ENCODE peak calls at places on chromosomes 5 and 9, in ten cellular contexts. R is heart right ventricle; L is uterus; A is GM12865; B is GM23338; Y is BJ; Q is LNCaP clone FGC; P is NB4; N is CD8-positive, alpha-beta T cell; X is left ventricle myocardium inferior. E is an unnamed sample.

GRCh38 chr5:176402684-176403083 is 13.7 kb downstream of the CLTB start:
- DNase-seq in R (no peak), L (no peak), A (no peak), B (no peak), Y (no peak), Q (no peak), P (no peak), N (no peak), X (peak; percentile 38), E (no peak)

GRCh38 chr5:73957397-73958001 is 331.5 kb downstream of the ARHGEF28 start:
- DNase-seq in R (no peak), L (no peak), A (no peak), B (no peak), Y (no peak), Q (no peak), P (no peak), N (no peak), X (no peak), E (peak; percentile 87)

GRCh38 chr5:35125746-35126145 is 78.0 kb upstream of the AGXT2 start:
- DNase-seq in R (no peak), L (no peak), A (no peak), B (no peak), Y (no peak), Q (no peak), P (no peak), N (no peak), X (no peak), E (no peak)

GRCh38 chr5:71533614-71534013 is 53.5 kb upstream of the MCCC2 start:
- DNase-seq in R (no peak), L (no peak), A (peak; percentile 57), B (no peak), Y (no peak), Q (peak; percentile 11), P (peak; percentile 31), N (no peak), X (no peak), E (no peak)

GRCh38 chr5:53891159-53891558 is 330.7 kb downstream of the NDUFS4 start:
- DNase-seq in R (no peak), L (no peak), A (no peak), B (no peak), Y (no peak), Q (no peak), P (no peak), N (no peak), X (no peak), E (no peak)

GRCh38 chr5:2750026-2750757 is 1.3 kb downstream of the IRX2 start:
- DNase-seq in R (no peak), L (no peak), A (no peak), B (peak; percentile 93), Y (no peak), Q (no peak), P (no peak), N (no peak), X (no peak), E (no peak)

GRCh38 chr5:37836173-37837100 is 3.4 kb downstream of the GDNF start:
- DNase-seq in R (peak; percentile 25), L (no peak), A (no peak), B (peak; percentile 58), Y (no peak), Q (no peak), P (no peak), N (no peak), X (peak; percentile 16), E (no peak)

GRCh38 chr5:95620030-95620869 is at the start of gene GPR150:
- DNase-seq in R (peak; percentile 56), L (peak; percentile 28), A (peak; percentile 89), B (peak; percentile 66), Y (no peak), Q (no peak), P (peak; percentile 84), N (peak; percentile 32), X (peak; percentile 44), E (no peak)

GRCh38 chr5:148747536-148747906 is 78.9 kb upstream of the ADRB2 start:
- DNase-seq in R (no peak), L (no peak), A (no peak), B (no peak), Y (no peak), Q (no peak), P (no peak), N (no peak), X (no peak), E (no peak)

GRCh38 chr9:15966471-15966870 is 413.6 kb downstream of the CCDC171 start:
- DNase-seq in R (no peak), L (no peak), A (no peak), B (no peak), Y (no peak), Q (no peak), P (no peak), N (no peak), X (no peak), E (no peak)

GRCh38 chr9:138022756-138023393 is 145.3 kb downstream of the CACNA1B start:
- DNase-seq in R (no peak), L (no peak), A (no peak), B (peak; percentile 73), Y (no peak), Q (no peak), P (no peak), N (no peak), X (no peak), E (no peak)

GRCh38 chr9:130548103-130548502 is 31.3 kb upstream of the FUBP3 start:
- DNase-seq in R (no peak), L (no peak), A (no peak), B (no peak), Y (no peak), Q (no peak), P (no peak), N (no peak), X (no peak), E (no peak)

GRCh38 chr9:130555061-130555460 is 24.3 kb upstream of the FUBP3 start:
- DNase-seq in R (no peak), L (no peak), A (no peak), B (no peak), Y (no peak), Q (no peak), P (no peak), N (no peak), X (no peak), E (no peak)

GRCh38 chr9:130554606-130555005 is 24.8 kb upstream of the FUBP3 start:
- DNase-seq in R (no peak), L (no peak), A (no peak), B (no peak), Y (no peak), Q (no peak), P (no peak), N (no peak), X (no peak), E (no peak)

GRCh38 chr9:130544364-130544763 is 35.0 kb upstream of the FUBP3 start:
- DNase-seq in R (no peak), L (no peak), A (no peak), B (no peak), Y (no peak), Q (no peak), P (no peak), N (no peak), X (no peak), E (no peak)

GRCh38 chr9:130549093-130549735 is 30.2 kb upstream of the FUBP3 start:
- DNase-seq in R (no peak), L (no peak), A (peak; percentile 16), B (no peak), Y (no peak), Q (no peak), P (peak; percentile 39), N (no peak), X (no peak), E (no peak)
- H3K4me3 ChIP-seq in R (no peak overlapping the region), L (no peak overlapping the region), A (no peak overlapping the region), B (no peak overlapping the region), Y (no peak overlapping the region), Q (no peak overlapping the region), P (no peak overlapping the region), N (no peak overlapping the region), X (no peak overlapping the region), E (no peak overlapping the region)

DNA sequence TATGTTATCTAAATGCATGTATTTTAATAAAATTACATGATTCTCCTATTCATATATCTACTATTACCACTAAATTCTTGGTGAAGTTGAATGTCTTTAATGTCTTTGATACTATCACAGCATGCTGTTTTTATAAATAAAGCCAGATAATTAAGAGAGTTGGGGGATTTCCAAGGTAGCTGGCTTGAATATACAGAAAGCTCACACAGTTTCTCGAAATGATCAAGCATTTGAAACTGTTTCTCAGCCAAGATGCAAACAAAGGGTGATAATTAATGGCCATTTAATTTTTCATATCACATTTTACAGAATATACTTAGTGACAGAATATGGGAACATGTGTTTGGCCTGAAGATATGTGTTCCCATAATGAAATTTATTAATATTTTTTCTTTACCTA is 145.6 kb upstream of the CDH12 start:
- DNase-seq in R (no peak), L (no peak), A (no peak), B (no peak), Y (no peak), Q (no peak), P (no peak), N (no peak), X (no peak), E (no peak)
- TF ChIP-seq CTCF in R (no peak), L (no peak), A (no peak), B (no peak), Y (no peak), Q (no peak), P (no peak), N (no peak), X (no peak), E (no peak)

GRCh38 chr9:108784998-108785397 is 70.8 kb downstream of the ACTL7B start:
- DNase-seq in R (no peak), L (no peak), A (no peak), B (no peak), Y (no peak), Q (no peak), P (peak; percentile 94), N (no peak), X (no peak), E (no peak)
- H3K4me3 ChIP-seq in R (no peak overlapping the region), L (no peak overlapping the region), A (no peak overlapping the region), B (no peak overlapping the region), Y (no peak overlapping the region), Q (no peak overlapping the region), P (no peak overlapping the region), N (no peak overlapping the region), X (no peak overlapping the region), E (no peak overlapping the region)

GRCh38 chr5:13215370-13215769 is 729.1 kb downstream of the DNAH5 start:
- DNase-seq in R (no peak), L (no peak), A (no peak), B (no peak), Y (no peak), Q (no peak), P (no peak), N (no peak), X (no peak), E (no peak)

GRCh38 chr5:13214182-13214581 is 730.3 kb downstream of the DNAH5 start:
- DNase-seq in R (no peak), L (no peak), A (no peak), B (no peak), Y (no peak), Q (no peak), P (no peak), N (no peak), X (no peak), E (no peak)

GRCh38 chr5:13217636-13218035 is 726.9 kb downstream of the DNAH5 start:
- DNase-seq in R (no peak), L (no peak), A (no peak), B (no peak), Y (no peak), Q (no peak), P (no peak), N (no peak), X (no peak), E (no peak)

GRCh38 chr5:13215806-13216205 is 728.7 kb downstream of the DNAH5 start:
- DNase-seq in R (no peak), L (no peak), A (no peak), B (no peak), Y (no peak), Q (no peak), P (no peak), N (no peak), X (no peak), E (no peak)

GRCh38 chr5:13218518-13218917 is 726.0 kb downstream of the DNAH5 start:
- DNase-seq in R (no peak), L (no peak), A (peak; percentile 2), B (peak; percentile 56), Y (no peak), Q (no peak), P (peak; percentile 23), N (no peak), X (no peak), E (no peak)
- TF ChIP-seq CTCF in R (no peak), L (no peak), A (no peak), B (peak; percentile 69), Y (no peak), Q (peak; percentile 52), P (peak; percentile 30), N (no peak), X (no peak), E (peak; percentile 54)

E was measured in RWPE2.